ENCODE peak calls at places on chromosomes 4 and X, in five cellular contexts. R is PC-3, N is ovary, E is GM23338, K is GM06990. J is an unnamed sample.

GRCh38 chr4:114136067-114136466 is 156.6 kb upstream of the ARSJ start:
- DNase-seq in R (no peak), N (no peak), E (no peak), K (no peak), J (no peak)

GRCh38 chrX:72121381-72121780 is 10.3 kb downstream of the RTL5 start:
- DNase-seq in R (peak; percentile 85), N (no peak), E (no peak), K (no peak), J (peak; percentile 54)

GRCh38 chr4:143336828-143337599 is at the start of gene GAB1:
- DNase-seq in R (peak; percentile 76), N (peak; percentile 77), E (peak; percentile 91), K (peak; percentile 79), J (peak; percentile 58)

GRCh38 chr4:124202106-124202505 is 510.4 kb downstream of the ANKRD50 start:
- DNase-seq in R (no peak), N (no peak), E (peak; percentile 28), K (no peak), J (peak; percentile 33)

GRCh38 chr4:182862921-182863320 is 54.3 kb downstream of the DCTD start:
- DNase-seq in R (no peak), N (no peak), E (no peak), K (no peak), J (peak; percentile 14)

GRCh38 chr4:42568610-42569207 is 88.2 kb downstream of the ATP8A1 start:
- DNase-seq in R (peak; percentile 77), N (peak; percentile 47), E (peak; percentile 88), K (peak; percentile 44), J (peak; percentile 66)

GRCh38 chr4:8181844-8182243 is 17.2 kb upstream of the SH3TC1 start:
- DNase-seq in R (no peak), N (no peak), E (no peak), K (no peak), J (no peak)

GRCh38 chr4:25993564-25994185 is 79.7 kb downstream of the SMIM20 start:
- DNase-seq in R (peak; percentile 13), N (no peak), E (peak; percentile 97), K (peak; percentile 42), J (no peak)

GRCh38 chr4:48141048-48141447 is 7.0 kb upstream of the TXK start:
- DNase-seq in R (peak; percentile 66), N (no peak), E (peak; percentile 77), K (no peak), J (peak; percentile 54)

GRCh38 chr4:102299708-102300107 is 45.6 kb downstream of the SLC39A8 start:
- DNase-seq in R (peak; percentile 55), N (peak; percentile 18), E (peak; percentile 90), K (peak; percentile 18), J (peak; percentile 46)

GRCh38 chr4:22430626-22431025 is 85.2 kb downstream of the ADGRA3 start:
- DNase-seq in R (no peak), N (no peak), E (no peak), K (no peak), J (no peak)

GRCh38 chrX:56729152-56729557 is at the start of gene NBDY:
- DNase-seq in R (peak; percentile 50), N (peak; percentile 48), E (peak; percentile 46), K (peak; percentile 64), J (peak; percentile 33)

GRCh38 chrX:147962476-147962875 is 18.7 kb upstream of the FMR1NB start:
- DNase-seq in R (no peak), N (no peak), E (no peak), K (no peak), J (peak; percentile 9)

GRCh38 chr4:126223784-126224407 is 909.1 kb downstream of the FAT4 start:
- DNase-seq in R (peak; percentile 27), N (no peak), E (peak; percentile 39), K (no peak), J (peak; percentile 51)

GRCh38 chr4:77921701-77922100 is 59.1 kb downstream of the MRPL1 start:
- DNase-seq in R (peak; percentile 88), N (no peak), E (no peak), K (no peak), J (peak; percentile 98)

GRCh38 chr4:112296949-112297483 is at the start of gene ALPK1:
- DNase-seq in R (peak; percentile 72), N (no peak), E (no peak), K (no peak), J (peak; percentile 95)

GRCh38 chrX:139924069-139924695 is 8.7 kb downstream of the ATP11C start:
- DNase-seq in R (no peak), N (no peak), E (no peak), K (no peak), J (no peak)

GRCh38 chr4:119300388-119301131 is 21.4 kb downstream of the FABP2 start:
- DNase-seq in R (peak; percentile 93), N (peak; percentile 93), E (peak; percentile 97), K (peak; percentile 97), J (peak; percentile 96)

GRCh38 chr4:86557526-86557925 is 36.6 kb upstream of the PTPN13 start:
- DNase-seq in R (peak; percentile 34), N (no peak), E (no peak), K (peak; percentile 41), J (peak; percentile 79)

GRCh38 chr4:8073206-8073863 is 85.3 kb downstream of the ABLIM2 start:
- DNase-seq in R (no peak), N (no peak), E (no peak), K (no peak), J (no peak)

GRCh38 chr4:100019821-100020220 is 69.7 kb upstream of the H2AZ1 start:
- DNase-seq in R (no peak), N (no peak), E (no peak), K (no peak), J (no peak)

GRCh38 chr4:47809654-47810203 is 28.1 kb downstream of the CORIN start:
- DNase-seq in R (no peak), N (no peak), E (no peak), K (no peak), J (no peak)

GRCh38 chr4:83266689-83267088 is 17.9 kb downstream of the COQ2 start:
- DNase-seq in R (no peak), N (no peak), E (no peak), K (no peak), J (no peak)

GRCh38 chr4:120156115-120156718 is 89.6 kb upstream of the MAD2L1 start:
- DNase-seq in R (peak; percentile 75), N (no peak), E (peak; percentile 83), K (peak; percentile 21), J (peak; percentile 83)

GRCh38 chr4:110292994-110293744 is 94.8 kb upstream of the ELOVL6 start:
- DNase-seq in R (peak; percentile 35), N (no peak), E (no peak), K (no peak), J (peak; percentile 14)

GRCh38 chrX:19799319-19800182 is 87.8 kb downstream of the SH3KBP1 start:
- DNase-seq in R (no peak), N (no peak), E (no peak), K (no peak), J (peak; percentile 17)

GRCh38 chr4:136156947-136157346 is 1375.3 kb downstream of the PCDH18 start:
- DNase-seq in R (no peak), N (no peak), E (peak; percentile 16), K (no peak), J (no peak)

GRCh38 chr4:33996075-33996718 is 2248.1 kb downstream of the ARAP2 start:
- DNase-seq in R (no peak), N (no peak), E (peak; percentile 41), K (no peak), J (peak; percentile 21)

GRCh38 chrX:146887020-146887419 is 72.5 kb upstream of the CXorf51A start:
- DNase-seq in R (no peak), N (no peak), E (no peak), K (no peak), J (no peak)

GRCh38 chrX:152313529-152314302 is 137.4 kb downstream of the GABRA3 start:
- DNase-seq in R (no peak), N (no peak), E (no peak), K (no peak), J (no peak)

GRCh38 chr4:173436149-173436579 is 37.2 kb upstream of the SCRG1 start:
- DNase-seq in R (no peak), N (no peak), E (peak; percentile 33), K (no peak), J (peak; percentile 62)

GRCh38 chr4:55554453-55555030 is 7.8 kb upstream of the CLOCK start:
- DNase-seq in R (peak; percentile 71), N (no peak), E (no peak), K (no peak), J (peak; percentile 40)

DNA sequence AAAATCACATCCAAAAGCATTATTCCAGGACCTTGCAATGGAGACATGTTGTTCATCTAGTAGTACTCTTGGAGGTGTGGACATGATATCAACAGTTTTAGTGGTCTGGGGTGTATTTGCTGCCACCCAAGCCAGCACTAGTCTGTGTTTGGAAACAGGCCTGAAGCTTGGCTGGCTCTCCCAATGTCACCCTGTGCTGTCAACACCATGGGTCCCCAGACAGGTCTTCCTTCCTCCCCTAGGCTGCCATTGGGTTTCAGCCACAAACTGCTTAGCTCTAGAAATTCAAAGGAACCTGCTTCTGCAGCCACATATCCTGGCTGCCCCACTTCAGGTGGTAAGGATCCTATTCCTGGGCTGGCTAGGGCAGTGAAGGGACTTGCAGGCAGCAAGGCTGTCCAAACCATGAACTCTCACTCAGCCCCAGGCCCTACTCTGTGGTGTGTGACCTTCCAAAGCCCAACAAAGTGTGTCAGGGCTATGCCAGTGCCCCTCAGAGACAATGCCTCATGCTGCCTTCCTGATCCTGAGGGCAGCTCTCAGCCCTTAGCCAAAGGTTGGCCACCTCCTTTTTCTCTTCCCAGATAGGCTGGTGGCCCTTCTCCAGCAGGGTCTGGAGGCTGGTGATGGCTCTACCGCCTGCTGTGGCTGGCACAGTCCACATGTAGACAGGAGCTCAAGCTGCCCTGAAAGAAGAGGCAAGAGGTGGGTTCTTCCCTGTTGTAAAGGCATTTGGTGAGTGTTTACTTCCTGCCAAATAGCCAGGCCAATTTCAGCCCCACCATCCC is 18.3 kb downstream of the AMER1 start:
- DNase-seq in R (no peak), N (no peak), E (no peak), K (no peak), J (no peak)
- TF ChIP-seq CTCF in R (no peak), N (no peak), E (no peak), K (no peak), J (no peak)

GRCh38 chr4:1975880-1976279 is 32.9 kb downstream of the NELFA start:
- DNase-seq in R (no peak), N (no peak), E (no peak), K (no peak), J (no peak)
- H3K36me3 ChIP-seq in R (peaks cover 9% of the 10 kb centered on the region), N (no peaks in the 10 kb centered on the region), E (peaks cover 8% of the 10 kb centered on the region), K (peaks cover 47% of the 10 kb centered on the region), J (peaks cover 22% of the 10 kb centered on the region)

DNA sequence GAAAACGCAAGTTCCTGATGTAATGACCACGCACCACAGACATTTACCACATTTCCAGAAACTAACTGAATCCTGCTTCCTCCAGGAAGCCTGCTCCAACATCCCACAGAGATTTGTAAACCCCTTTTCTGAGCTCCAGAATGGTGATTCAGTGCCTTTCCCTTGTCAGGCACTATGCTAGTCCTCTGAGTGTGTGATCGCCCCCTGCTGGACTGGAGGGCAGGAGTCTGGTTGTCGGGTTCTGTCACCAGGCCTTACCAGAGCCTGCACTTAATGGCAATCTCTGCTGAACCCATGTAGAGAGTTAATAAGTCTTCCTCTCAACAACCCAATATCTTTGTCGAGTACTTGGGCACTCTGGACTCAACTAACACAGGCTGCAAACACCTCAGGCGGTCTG is 14.5 kb upstream of the KDM5C start:
- DNase-seq in R (peak; percentile 29), N (no peak), E (peak; percentile 20), K (no peak), J (no peak)
- TF ChIP-seq CTCF in R (peak; percentile 57), N (no peak), E (peak; percentile 44), K (peak; percentile 37), J (no peak)

DNA sequence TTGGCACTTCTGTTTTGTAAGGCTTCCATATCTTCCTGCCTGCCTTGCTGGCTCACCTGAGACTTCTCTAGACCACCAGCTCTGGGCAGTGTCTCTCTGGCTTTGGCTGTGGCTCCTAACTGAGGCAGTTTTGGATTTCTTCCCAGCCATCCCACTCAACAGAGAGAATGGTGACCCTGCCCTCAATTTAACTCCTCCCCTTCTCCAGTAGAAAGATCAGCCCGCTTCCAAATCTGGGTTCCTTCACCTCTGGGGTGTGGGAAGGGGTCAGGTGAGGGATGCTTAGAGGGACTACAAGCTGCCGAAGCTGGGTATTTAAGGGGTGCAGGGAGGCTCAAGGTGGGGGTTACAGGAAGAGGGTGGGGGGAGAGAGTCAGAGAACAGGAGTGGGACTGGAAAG is 23.7 kb downstream of the NAP1L5 start:
- DNase-seq in R (no peak), N (no peak), E (peak; percentile 20), K (no peak), J (no peak)
- H3K36me3 ChIP-seq in R (no peaks in the 10 kb centered on the region), N (no peaks in the 10 kb centered on the region), E (no peaks in the 10 kb centered on the region), K (no peaks in the 10 kb centered on the region), J (peaks cover 5% of the 10 kb centered on the region)